ENCODE peak calls at places on chromosome 22, in four cellular contexts. C is tibial artery, F is heart right ventricle, U is RWPE2. W is an unnamed sample. For H3K36me3, the result is how much of the 10 kb centered on the place peaks cover.

GRCh38 chr22:43006753-43007152 is 8.2 kb downstream of the PACSIN2 start:
- DNase-seq in C (no peak), F (no peak), U (no peak), W (no peak)

GRCh38 chr22:23256986-23257888 is 76.9 kb downstream of the BCR start:
- DNase-seq in C (peak), F (peak), U (no peak), W (peak)

GRCh38 chr22:44526431-44527115 is 28.5 kb upstream of the RTL6 start:
- DNase-seq in C (no peak), F (no peak), U (no peak), W (no peak)

GRCh38 chr22:38540731-38541130 is 29.3 kb downstream of the DMC1 start:
- DNase-seq in C (no peak), F (no peak), U (no peak), W (no peak)

GRCh38 chr22:19085233-19086043 is 36.8 kb downstream of the DGCR2 start:
- DNase-seq in C (no peak), F (no peak), U (no peak), W (peak)

GRCh38 chr22:46280999-46281623 is 13.3 kb downstream of the TTC38 start:
- DNase-seq in C (no peak), F (no peak), U (no peak), W (no peak)

GRCh38 chr22:48464246-48464645 is 1363.4 kb downstream of the BRD1 start:
- DNase-seq in C (no peak), F (no peak), U (no peak), W (no peak)

GRCh38 chr22:23074451-23074850 is 4.1 kb downstream of the GNAZ start:
- DNase-seq in C (no peak), F (no peak), U (no peak), W (no peak)

GRCh38 chr22:47411006-47411405 is 648.6 kb downstream of the TBC1D22A start:
- DNase-seq in C (no peak), F (no peak), U (no peak), W (no peak)

GRCh38 chr22:48960981-48961655 is 866.6 kb downstream of the BRD1 start:
- DNase-seq in C (no peak), F (no peak), U (peak), W (no peak)

GRCh38 chr22:46049726-46050450 is 72.9 kb upstream of the WNT7B start:
- DNase-seq in C (peak), F (no peak), U (peak), W (peak)

GRCh38 chr22:43185860-43186261 is 1.1 kb downstream of the TTLL12 start:
- DNase-seq in C (no peak), F (peak), U (no peak), W (peak)

GRCh38 chr22:24201681-24202590 is 20.6 kb downstream of the SUSD2 start:
- DNase-seq in C (no peak), F (no peak), U (no peak), W (peak)

GRCh38 chr22:45101828-45102227 is 61.9 kb upstream of the NUP50 start:
- DNase-seq in C (peak), F (peak), U (no peak), W (peak)

GRCh38 chr22:46573781-46574437 is 36.5 kb upstream of the CELSR1 start:
- DNase-seq in C (no peak), F (no peak), U (peak), W (no peak)

GRCh38 chr22:32327066-32327465 is 30.6 kb upstream of the RFPL3 start:
- DNase-seq in C (no peak), F (no peak), U (no peak), W (peak)

GRCh38 chr22:47294222-47294532 is 531.7 kb downstream of the TBC1D22A start:
- DNase-seq in C (peak), F (no peak), U (no peak), W (no peak)

GRCh38 chr22:27670701-27671412 is 130.7 kb downstream of the MN1 start:
- DNase-seq in C (no peak), F (peak), U (no peak), W (no peak)

GRCh38 chr22:48796295-48797015 is 1031.2 kb downstream of the BRD1 start:
- DNase-seq in C (no peak), F (no peak), U (no peak), W (no peak)

GRCh38 chr22:25002241-25002985 is 49.9 kb downstream of the KIAA1671 start:
- DNase-seq in C (no peak), F (no peak), U (no peak), W (no peak)

DNA sequence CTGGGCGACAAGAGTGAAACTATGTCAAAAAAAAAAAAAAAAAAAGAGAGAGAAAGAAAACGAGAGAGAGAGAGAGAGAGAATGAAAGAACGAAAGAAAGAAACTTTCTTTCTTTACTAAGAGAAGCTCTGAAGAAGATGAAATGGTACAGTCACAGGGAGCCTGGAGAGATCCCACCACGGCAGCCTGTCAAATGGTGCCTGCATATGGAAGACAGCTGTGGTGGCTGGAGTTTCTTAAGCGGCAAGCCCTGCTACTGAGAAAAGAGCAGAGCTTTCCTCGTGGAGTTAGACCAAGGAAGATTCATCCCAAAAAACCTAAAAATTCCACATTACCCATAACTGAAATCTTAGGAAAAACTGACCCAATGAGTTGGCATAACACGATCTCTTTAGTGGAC is 66.7 kb downstream of the MICAL3 start:
- DNase-seq in C (no peak), F (no peak), U (no peak), W (no peak)
- H3K4me3 ChIP-seq in C (no peak), F (no peak), U (no peak), W (no peak)

GRCh38 chr22:41223535-41223934 is 17.2 kb downstream of the CHADL start:
- DNase-seq in C (no peak), F (no peak), U (no peak), W (peak)

GRCh38 chr22:41229215-41229614 is 11.5 kb downstream of the CHADL start:
- DNase-seq in C (no peak), F (no peak), U (no peak), W (no peak)

GRCh38 chr22:41229730-41230398 is 10.9 kb downstream of the CHADL start:
- DNase-seq in C (no peak), F (peak), U (no peak), W (no peak)

GRCh38 chr22:41230399-41230785 is 10.3 kb downstream of the CHADL start:
- DNase-seq in C (no peak), F (no peak), U (no peak), W (no peak)

DNA sequence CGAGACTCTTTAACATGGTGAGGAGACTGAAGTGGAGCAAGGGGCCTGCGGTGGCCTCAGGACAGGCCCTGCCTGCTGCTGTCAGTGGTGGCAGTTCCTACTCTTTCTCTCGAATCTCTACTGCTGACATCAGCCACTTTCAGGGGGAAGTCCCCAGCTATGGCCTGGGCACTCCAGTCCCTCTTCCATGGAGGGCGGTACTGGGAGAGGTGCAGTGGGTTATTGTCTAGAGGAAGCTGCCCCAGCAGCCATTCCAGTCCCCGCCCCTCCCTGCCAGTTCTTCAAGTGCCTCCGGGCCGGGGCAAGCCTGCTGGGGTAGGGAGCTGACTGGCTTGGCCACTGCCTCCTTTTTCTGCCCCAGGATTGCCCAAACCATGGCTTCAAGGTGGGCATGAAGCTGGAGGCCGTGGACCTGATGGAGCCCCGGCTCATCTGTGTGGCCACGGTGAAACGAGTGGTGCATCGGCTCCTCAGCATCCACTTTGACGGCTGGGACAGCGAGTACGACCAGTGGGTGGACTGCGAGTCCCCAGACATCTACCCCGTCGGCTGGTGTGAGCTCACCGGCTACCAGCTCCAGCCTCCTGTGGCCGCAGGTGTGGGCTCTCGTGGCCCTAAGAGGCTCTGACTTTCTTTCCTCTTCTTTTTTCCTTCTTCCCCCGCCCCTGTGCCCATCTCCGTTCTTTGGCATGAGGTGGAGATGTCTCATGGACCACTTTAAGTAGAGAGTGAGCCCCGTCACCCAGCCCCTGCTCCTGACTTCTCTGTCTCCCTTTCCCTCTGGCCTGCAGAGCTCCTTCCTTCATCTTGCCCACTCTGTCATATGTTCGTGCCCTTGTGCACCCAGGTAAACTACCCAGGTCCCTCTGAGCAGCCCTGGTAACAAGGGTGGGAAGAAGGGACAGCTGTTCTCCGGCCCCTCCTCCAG is 13.7 kb downstream of the CHADL start:
- DNase-seq in C (peak), F (no peak), U (no peak), W (no peak)
- H3K36me3 ChIP-seq in C (half or more), F (half or more), U (under half), W (under half)

GRCh38 chr22:30821863-30822215 is 127.2 kb downstream of the OSBP2 start:
- DNase-seq in C (no peak), F (no peak), U (no peak), W (no peak)
- H3K4me3 ChIP-seq in C (no peak), F (peak), U (no peak), W (peak)

GRCh38 chr22:50376064-50376747 is 33.1 kb downstream of the PPP6R2 start:
- DNase-seq in C (no peak), F (no peak), U (no peak), W (peak)

GRCh38 chr22:50371101-50371648 is 28.0 kb downstream of the PPP6R2 start:
- DNase-seq in C (no peak), F (no peak), U (no peak), W (no peak)
- H3K36me3 ChIP-seq in C (under half), F (under half), U (half or more), W (under half)

DNA sequence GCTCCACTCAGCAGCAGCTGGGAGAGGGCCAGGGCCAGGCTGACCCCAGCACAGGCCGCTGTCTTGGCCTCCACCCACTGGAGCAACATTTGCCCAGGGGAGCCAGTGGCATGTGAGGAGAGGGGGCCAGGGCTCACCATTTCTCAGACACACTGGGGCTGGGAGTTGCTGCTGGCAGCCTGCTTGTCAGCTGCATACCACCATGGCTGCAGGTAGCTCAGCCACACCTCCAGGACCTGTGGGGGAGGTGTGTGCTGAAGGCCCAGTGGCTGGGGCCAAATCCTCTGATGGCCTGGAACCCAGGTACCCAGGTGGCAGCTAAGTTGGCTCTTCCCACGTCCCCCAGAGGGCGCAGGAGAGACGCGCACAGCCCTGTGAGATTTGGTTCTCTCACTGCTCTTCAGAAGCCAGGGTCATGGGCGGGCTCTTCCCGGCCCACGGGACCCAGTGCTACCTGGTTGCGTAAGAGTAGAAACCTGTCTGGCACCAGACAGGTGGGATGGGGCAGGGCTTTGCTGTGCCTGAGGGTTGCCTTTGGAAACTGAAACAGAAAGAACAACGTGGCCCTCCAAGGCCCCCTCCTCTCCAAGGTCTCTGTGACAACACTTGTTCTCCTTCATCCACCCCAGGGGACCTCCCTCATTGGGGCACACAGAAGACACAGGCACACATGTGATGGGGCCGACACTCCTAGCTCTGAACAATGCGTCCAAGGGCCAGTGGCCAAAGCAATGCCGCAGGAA is 98.8 kb downstream of the MED15 start:
- DNase-seq in C (no peak), F (peak), U (peak), W (peak)
- H3K4me3 ChIP-seq in C (no peak), F (no peak), U (no peak), W (no peak)

GRCh38 chr22:26570864-26571525 is 18.9 kb downstream of the TPST2 start:
- DNase-seq in C (no peak), F (peak), U (no peak), W (no peak)

GRCh38 chr22:26577081-26577480 is 12.9 kb downstream of the TPST2 start:
- DNase-seq in C (no peak), F (no peak), U (no peak), W (no peak)

GRCh38 chr22:26576026-26576680 is 13.8 kb downstream of the TPST2 start:
- DNase-seq in C (no peak), F (no peak), U (no peak), W (no peak)

GRCh38 chr22:26573026-26573662 is 16.8 kb downstream of the TPST2 start:
- DNase-seq in C (peak), F (peak), U (no peak), W (no peak)

GRCh38 chr22:26574001-26574723 is 15.8 kb downstream of the TPST2 start:
- DNase-seq in C (no peak), F (no peak), U (no peak), W (no peak)
- H3K36me3 ChIP-seq in C (under half), F (under half), U (under half), W (under half)

GRCh38 chr22:37501176-37501609 is 15.0 kb upstream of the MFNG start:
- DNase-seq in C (no peak), F (peak), U (no peak), W (no peak)
- H3K4me3 ChIP-seq in C (no peak), F (no peak), U (no peak), W (no peak)

DNA sequence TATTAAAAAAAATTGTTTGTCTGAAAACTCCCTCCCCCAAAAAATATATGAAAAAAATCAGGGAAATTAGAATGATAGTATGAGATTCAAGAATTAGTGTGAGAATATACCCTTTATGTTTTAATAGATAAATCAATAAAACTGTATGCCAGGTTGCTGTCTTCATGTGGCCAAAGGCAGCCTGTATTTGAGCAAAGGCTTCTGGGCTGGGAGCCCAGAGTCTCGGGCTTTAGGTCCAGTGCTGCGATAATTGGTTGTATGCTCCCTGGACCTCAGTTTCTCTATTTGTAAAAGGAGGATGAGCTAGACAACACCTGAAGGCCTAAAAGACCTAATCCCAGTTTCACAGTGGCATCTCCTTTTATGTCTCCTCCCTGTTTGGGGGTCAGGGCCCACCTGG is 29.8 kb downstream of the THOC5 start:
- DNase-seq in C (no peak), F (no peak), U (no peak), W (no peak)
- H3K36me3 ChIP-seq in C (half or more), F (half or more), U (half or more), W (under half)